ENCODE peak calls at places on chromosomes 2 and 18, in four cellular contexts. One of them, this sample, is unnamed.

GRCh38 chr2:75518638-75519465 is 41.9 kb downstream of the EVA1A start:
- DNase-seq in body of pancreas: no peak
- DNase-seq in Peyer's patch: no peak
- DNase-seq in thyroid gland: no peak
- DNase-seq in this sample: no peak

GRCh38 chr18:3665780-3666525 is 216.0 kb downstream of the TGIF1 start:
- DNase-seq in thyroid gland: peak
- DNase-seq in body of pancreas: peak
- DNase-seq in Peyer's patch: peak
- DNase-seq in this sample: peak

GRCh38 chr2:75560768-75561565 is at the start of gene EVA1A:
- DNase-seq in Peyer's patch: peak
- DNase-seq in body of pancreas: peak
- DNase-seq in thyroid gland: peak
- DNase-seq in this sample: no peak

GRCh38 chr18:34821669-34822210 is 111.6 kb downstream of the DTNA start:
- DNase-seq in thyroid gland: no peak
- DNase-seq in body of pancreas: no peak
- DNase-seq in Peyer's patch: no peak
- DNase-seq in this sample: no peak

GRCh38 chr2:70190086-70190412 is 770 bp downstream of the C2orf42 start:
- DNase-seq in Peyer's patch: no peak
- DNase-seq in thyroid gland: no peak
- DNase-seq in body of pancreas: no peak
- DNase-seq in this sample: peak

GRCh38 chr2:206700141-206700540 is 18.1 kb downstream of the DYTN start:
- DNase-seq in Peyer's patch: no peak
- DNase-seq in thyroid gland: no peak
- DNase-seq in body of pancreas: no peak
- DNase-seq in this sample: no peak

GRCh38 chr2:111161971-111162370 is 41.3 kb downstream of the BCL2L11 start:
- DNase-seq in Peyer's patch: no peak
- DNase-seq in thyroid gland: peak
- DNase-seq in body of pancreas: peak
- DNase-seq in this sample: no peak

GRCh38 chr2:10414591-10414990 is 33.5 kb downstream of the ODC1 start:
- DNase-seq in body of pancreas: no peak
- DNase-seq in thyroid gland: no peak
- DNase-seq in Peyer's patch: no peak
- DNase-seq in this sample: no peak

GRCh38 chr2:80499095-80499494 is 194.5 kb upstream of the LRRTM1 start:
- DNase-seq in Peyer's patch: no peak
- DNase-seq in body of pancreas: no peak
- DNase-seq in thyroid gland: peak
- DNase-seq in this sample: no peak

GRCh38 chr18:2482711-2483475 is 88.4 kb downstream of the METTL4 start:
- DNase-seq in Peyer's patch: no peak
- DNase-seq in body of pancreas: no peak
- DNase-seq in thyroid gland: no peak
- DNase-seq in this sample: no peak

GRCh38 chr2:219173176-219173575 is 3.3 kb upstream of the SLC23A3 start:
- DNase-seq in body of pancreas: no peak
- DNase-seq in thyroid gland: no peak
- DNase-seq in Peyer's patch: peak
- DNase-seq in this sample: peak

GRCh38 chr2:132936791-132937190 is 266.8 kb upstream of the LYPD1 start:
- DNase-seq in thyroid gland: no peak
- DNase-seq in body of pancreas: no peak
- DNase-seq in Peyer's patch: no peak
- DNase-seq in this sample: no peak

GRCh38 chr18:79488311-79489047 is 92.7 kb downstream of the NFATC1 start:
- DNase-seq in body of pancreas: no peak
- DNase-seq in thyroid gland: no peak
- DNase-seq in Peyer's patch: peak
- DNase-seq in this sample: no peak

GRCh38 chr2:189548686-189549439 is 31.7 kb downstream of the SLC40A1 start:
- DNase-seq in thyroid gland: no peak
- DNase-seq in body of pancreas: no peak
- DNase-seq in Peyer's patch: no peak
- DNase-seq in this sample: no peak

GRCh38 chr18:28176674-28176932 is 327 bp downstream of the CDH2 start:
- DNase-seq in Peyer's patch: no peak
- DNase-seq in thyroid gland: no peak
- DNase-seq in body of pancreas: no peak
- DNase-seq in this sample: no peak

GRCh38 chr2:115105966-115106365 is 663.5 kb downstream of the DPP10 start:
- DNase-seq in Peyer's patch: no peak
- DNase-seq in thyroid gland: no peak
- DNase-seq in body of pancreas: no peak
- DNase-seq in this sample: no peak

GRCh38 chr2:74740395-74741075 is 86.5 kb downstream of the SEMA4F start:
- DNase-seq in Peyer's patch: peak
- DNase-seq in thyroid gland: no peak
- DNase-seq in body of pancreas: no peak
- DNase-seq in this sample: peak

GRCh38 chr2:23712756-23713151 is 214.2 kb downstream of the ATAD2B start:
- DNase-seq in body of pancreas: no peak
- DNase-seq in thyroid gland: no peak
- DNase-seq in Peyer's patch: no peak
- DNase-seq in this sample: no peak

GRCh38 chr18:79169958-79170555 is 100.9 kb downstream of the ATP9B start:
- DNase-seq in thyroid gland: no peak
- DNase-seq in Peyer's patch: no peak
- DNase-seq in body of pancreas: no peak
- DNase-seq in this sample: no peak

GRCh38 chr2:101047774-101048173 is 45.7 kb downstream of the RPL31 start:
- DNase-seq in Peyer's patch: peak
- DNase-seq in body of pancreas: no peak
- DNase-seq in thyroid gland: no peak
- DNase-seq in this sample: no peak

GRCh38 chr2:175373001-175373727 is 191.7 kb upstream of the ATP5MC3 start:
- DNase-seq in body of pancreas: no peak
- DNase-seq in Peyer's patch: no peak
- DNase-seq in thyroid gland: no peak
- DNase-seq in this sample: no peak

GRCh38 chr2:218648473-218649100 is 10.8 kb downstream of the ZNF142 start:
- DNase-seq in thyroid gland: peak
- DNase-seq in body of pancreas: peak
- DNase-seq in Peyer's patch: peak
- DNase-seq in this sample: no peak

GRCh38 chr18:10485475-10485874 is 31.0 kb downstream of the APCDD1 start:
- DNase-seq in body of pancreas: no peak
- DNase-seq in Peyer's patch: no peak
- DNase-seq in thyroid gland: no peak
- DNase-seq in this sample: no peak

GRCh38 chr2:165568361-165568760 is 98.9 kb downstream of the CSRNP3 start:
- DNase-seq in thyroid gland: no peak
- DNase-seq in body of pancreas: no peak
- DNase-seq in Peyer's patch: no peak
- DNase-seq in this sample: no peak

GRCh38 chr2:222736301-222736700 is 64.8 kb downstream of the MOGAT1 start:
- DNase-seq in thyroid gland: no peak
- DNase-seq in body of pancreas: no peak
- DNase-seq in Peyer's patch: no peak
- DNase-seq in this sample: no peak

GRCh38 chr2:6556755-6557154 is 309.0 kb downstream of the CMPK2 start:
- DNase-seq in body of pancreas: no peak
- DNase-seq in Peyer's patch: no peak
- DNase-seq in thyroid gland: no peak
- DNase-seq in this sample: no peak

GRCh38 chr2:170401187-170401586 is 223.2 kb downstream of the MYO3B start:
- DNase-seq in thyroid gland: no peak
- DNase-seq in body of pancreas: no peak
- DNase-seq in Peyer's patch: no peak
- DNase-seq in this sample: no peak

GRCh38 chr2:64406407-64406774 is 47.6 kb upstream of the LGALSL start:
- DNase-seq in body of pancreas: no peak
- DNase-seq in Peyer's patch: peak
- DNase-seq in thyroid gland: no peak
- DNase-seq in this sample: no peak

GRCh38 chr2:2838548-2838845 is 507.4 kb upstream of the MYT1L start:
- DNase-seq in body of pancreas: no peak
- DNase-seq in thyroid gland: no peak
- DNase-seq in Peyer's patch: no peak
- DNase-seq in this sample: peak

GRCh38 chr2:20223345-20224190 is 1.4 kb downstream of the SDC1 start:
- DNase-seq in Peyer's patch: no peak
- DNase-seq in thyroid gland: peak
- DNase-seq in body of pancreas: peak
- DNase-seq in this sample: no peak

GRCh38 chr18:76255070-76255683 is 239.9 kb downstream of the ZNF516 start:
- DNase-seq in thyroid gland: no peak
- DNase-seq in Peyer's patch: no peak
- DNase-seq in body of pancreas: no peak
- DNase-seq in this sample: no peak
- TF ChIP-seq POLR2A in thyroid gland: no peak
- TF ChIP-seq POLR2A in Peyer's patch: no peak
- TF ChIP-seq POLR2A in body of pancreas: no peak
- TF ChIP-seq POLR2A in this sample: no peak

GRCh38 chr18:13216732-13217465 is 1.7 kb upstream of the LDLRAD4 start:
- DNase-seq in thyroid gland: peak
- DNase-seq in body of pancreas: peak
- DNase-seq in Peyer's patch: peak
- DNase-seq in this sample: peak
- H3K4me3 ChIP-seq in thyroid gland: no peak
- H3K4me3 ChIP-seq in body of pancreas: peak
- H3K4me3 ChIP-seq in Peyer's patch: peak
- H3K4me3 ChIP-seq in this sample: peak

GRCh38 chr2:176557821-176558220 is 288.6 kb downstream of the MTX2 start:
- DNase-seq in body of pancreas: no peak
- DNase-seq in Peyer's patch: no peak
- DNase-seq in thyroid gland: no peak
- DNase-seq in this sample: no peak

GRCh38 chr2:176554107-176555048 is 285.1 kb downstream of the MTX2 start:
- DNase-seq in body of pancreas: peak
- DNase-seq in Peyer's patch: peak
- DNase-seq in thyroid gland: peak
- DNase-seq in this sample: no peak

GRCh38 chr2:176555781-176556180 is 286.5 kb downstream of the MTX2 start:
- DNase-seq in thyroid gland: no peak
- DNase-seq in body of pancreas: no peak
- DNase-seq in Peyer's patch: peak
- DNase-seq in this sample: no peak

GRCh38 chr2:176555112-176555511 is 285.9 kb downstream of the MTX2 start:
- DNase-seq in thyroid gland: no peak
- DNase-seq in Peyer's patch: no peak
- DNase-seq in body of pancreas: no peak
- DNase-seq in this sample: no peak

DNA sequence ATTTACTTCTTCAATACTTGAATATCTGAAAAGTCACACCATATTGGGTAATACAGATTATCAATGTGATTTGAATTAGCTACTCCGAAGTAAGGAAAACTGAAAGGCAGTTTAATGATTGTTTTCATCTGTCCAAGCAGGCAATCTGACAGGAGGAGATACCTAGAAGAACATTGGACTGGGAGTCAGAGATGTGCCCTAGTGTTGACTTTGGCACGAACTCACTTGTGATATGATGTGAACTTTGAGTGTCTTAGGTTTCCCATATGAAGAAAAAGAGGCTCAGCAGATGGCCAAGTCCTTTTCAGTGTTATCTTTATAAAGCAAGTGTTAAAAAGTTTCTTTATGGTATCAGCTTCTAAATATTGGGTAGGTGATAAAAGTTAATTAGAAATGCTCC is 287.1 kb downstream of the MTX2 start:
- DNase-seq in body of pancreas: no peak
- DNase-seq in thyroid gland: no peak
- DNase-seq in Peyer's patch: no peak
- DNase-seq in this sample: no peak
- TF ChIP-seq POLR2A in body of pancreas: no peak
- TF ChIP-seq POLR2A in thyroid gland: no peak
- TF ChIP-seq POLR2A in Peyer's patch: no peak
- TF ChIP-seq POLR2A in this sample: no peak

DNA sequence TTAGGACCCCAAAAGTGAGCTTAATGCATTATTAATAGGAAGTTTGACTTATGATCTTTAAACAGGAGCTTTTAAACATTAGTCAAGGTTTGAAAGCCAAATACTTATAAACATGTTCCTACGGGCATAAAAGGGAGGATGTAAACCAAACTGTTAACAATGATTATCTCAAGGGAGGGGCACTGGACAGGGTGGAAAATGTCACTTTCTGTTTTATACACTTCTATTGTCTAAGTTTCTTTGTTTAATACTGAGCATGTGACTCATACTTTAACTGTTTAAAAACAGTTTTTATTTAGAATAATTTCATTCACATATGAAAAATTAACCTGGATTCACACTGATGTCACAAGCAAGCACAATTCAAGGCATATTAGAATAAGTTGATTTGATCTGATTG is 18.3 kb upstream of the ITGA6 start:
- DNase-seq in Peyer's patch: no peak
- DNase-seq in body of pancreas: no peak
- DNase-seq in thyroid gland: no peak
- DNase-seq in this sample: no peak
- H3K4me3 ChIP-seq in Peyer's patch: no peak
- H3K4me3 ChIP-seq in body of pancreas: no peak
- H3K4me3 ChIP-seq in thyroid gland: no peak
- H3K4me3 ChIP-seq in this sample: no peak

GRCh38 chr2:38977047-38977446 is 87.4 kb downstream of the ARHGEF33 start:
- DNase-seq in thyroid gland: no peak
- DNase-seq in Peyer's patch: no peak
- DNase-seq in body of pancreas: no peak
- DNase-seq in this sample: no peak

GRCh38 chr2:38978504-38978903 is 88.8 kb downstream of the ARHGEF33 start:
- DNase-seq in body of pancreas: no peak
- DNase-seq in thyroid gland: no peak
- DNase-seq in Peyer's patch: no peak
- DNase-seq in this sample: no peak

GRCh38 chr2:38971377-38971776 is 81.7 kb downstream of the ARHGEF33 start:
- DNase-seq in Peyer's patch: no peak
- DNase-seq in thyroid gland: no peak
- DNase-seq in body of pancreas: no peak
- DNase-seq in this sample: no peak

GRCh38 chr2:38975009-38975408 is 85.3 kb downstream of the ARHGEF33 start:
- DNase-seq in Peyer's patch: no peak
- DNase-seq in thyroid gland: no peak
- DNase-seq in body of pancreas: no peak
- DNase-seq in this sample: no peak

GRCh38 chr2:38973266-38973665 is 83.6 kb downstream of the ARHGEF33 start:
- DNase-seq in body of pancreas: no peak
- DNase-seq in thyroid gland: no peak
- DNase-seq in Peyer's patch: no peak
- DNase-seq in this sample: no peak
- TF ChIP-seq POLR2A in body of pancreas: no peak
- TF ChIP-seq POLR2A in thyroid gland: no peak
- TF ChIP-seq POLR2A in Peyer's patch: no peak
- TF ChIP-seq POLR2A in this sample: no peak

This sample was measured in lower leg skin.